ENCODE peak calls at places on chromosomes 16 and 17, in four cellular contexts. One of them, this sample, is unnamed.

GRCh38 chr16:58435779-58436178 is 43.5 kb downstream of the GINS3 start:
- DNase-seq in T1000: no peak
- DNase-seq in left ventricle myocardium inferior: no peak
- DNase-seq in cardiac fibroblast: no peak
- DNase-seq in this sample: no peak

GRCh38 chr16:17205279-17206139 is 265.3 kb downstream of the XYLT1 start:
- DNase-seq in T1000: no peak
- DNase-seq in left ventricle myocardium inferior: no peak
- DNase-seq in cardiac fibroblast: no peak
- DNase-seq in this sample: no peak

GRCh38 chr17:48241131-48241591 is 133.6 kb downstream of the SNX11 start:
- DNase-seq in T1000: no peak
- DNase-seq in left ventricle myocardium inferior: peak
- DNase-seq in cardiac fibroblast: peak
- DNase-seq in this sample: no peak

GRCh38 chr16:49354101-49354500 is 19.5 kb upstream of the C16orf78 start:
- DNase-seq in T1000: no peak
- DNase-seq in left ventricle myocardium inferior: no peak
- DNase-seq in cardiac fibroblast: no peak
- DNase-seq in this sample: no peak

GRCh38 chr16:67391424-67392300 is 1.6 kb downstream of the TPPP3 start:
- DNase-seq in T1000: no peak
- DNase-seq in left ventricle myocardium inferior: no peak
- DNase-seq in cardiac fibroblast: no peak
- DNase-seq in this sample: no peak

GRCh38 chr17:521561-522325 is 169.1 kb upstream of the RPH3AL start:
- DNase-seq in T1000: no peak
- DNase-seq in left ventricle myocardium inferior: no peak
- DNase-seq in cardiac fibroblast: no peak
- DNase-seq in this sample: no peak

GRCh38 chr17:46975287-46975686 is 3.8 kb downstream of the RPRML start:
- DNase-seq in T1000: no peak
- DNase-seq in left ventricle myocardium inferior: no peak
- DNase-seq in cardiac fibroblast: no peak
- DNase-seq in this sample: no peak

GRCh38 chr17:75075597-75076253 is 12.0 kb upstream of the SLC16A5 start:
- DNase-seq in T1000: no peak
- DNase-seq in left ventricle myocardium inferior: no peak
- DNase-seq in cardiac fibroblast: no peak
- DNase-seq in this sample: no peak

GRCh38 chr17:44190496-44190895 is 3.7 kb downstream of the TMUB2 start:
- DNase-seq in T1000: no peak
- DNase-seq in left ventricle myocardium inferior: no peak
- DNase-seq in cardiac fibroblast: no peak
- DNase-seq in this sample: no peak

GRCh38 chr17:51741447-51741846 is 417.1 kb downstream of the CA10 start:
- DNase-seq in T1000: no peak
- DNase-seq in left ventricle myocardium inferior: no peak
- DNase-seq in cardiac fibroblast: no peak
- DNase-seq in this sample: no peak

GRCh38 chr17:57086069-57086930 is 1.3 kb downstream of the AKAP1 start:
- DNase-seq in T1000: peak
- DNase-seq in left ventricle myocardium inferior: no peak
- DNase-seq in cardiac fibroblast: no peak
- DNase-seq in this sample: peak

GRCh38 chr17:2571523-2572303 is 21.7 kb upstream of the PAFAH1B1 start:
- DNase-seq in T1000: no peak
- DNase-seq in left ventricle myocardium inferior: no peak
- DNase-seq in cardiac fibroblast: no peak
- DNase-seq in this sample: no peak

GRCh38 chr17:38982858-38983746 is 15.9 kb upstream of the FBXO47 start:
- DNase-seq in T1000: peak
- DNase-seq in left ventricle myocardium inferior: no peak
- DNase-seq in cardiac fibroblast: peak
- DNase-seq in this sample: peak

GRCh38 chr16:8798174-8798527 is 512 bp downstream of the PMM2 start:
- DNase-seq in T1000: no peak
- DNase-seq in left ventricle myocardium inferior: no peak
- DNase-seq in cardiac fibroblast: no peak
- DNase-seq in this sample: no peak

GRCh38 chr17:50301891-50302584 is 27.8 kb downstream of the TMEM92 start:
- DNase-seq in T1000: no peak
- DNase-seq in left ventricle myocardium inferior: no peak
- DNase-seq in cardiac fibroblast: no peak
- DNase-seq in this sample: no peak

GRCh38 chr16:71540-72341 is 690 bp downstream of the RHBDF1 start:
- DNase-seq in T1000: peak
- DNase-seq in left ventricle myocardium inferior: peak
- DNase-seq in cardiac fibroblast: peak
- DNase-seq in this sample: peak

GRCh38 chr17:75720656-75721462 is at the start of gene ITGB4:
- DNase-seq in T1000: no peak
- DNase-seq in left ventricle myocardium inferior: peak
- DNase-seq in cardiac fibroblast: no peak
- DNase-seq in this sample: peak

GRCh38 chr17:76151896-76152454 is 10.9 kb upstream of the FOXJ1 start:
- DNase-seq in T1000: no peak
- DNase-seq in left ventricle myocardium inferior: no peak
- DNase-seq in cardiac fibroblast: no peak
- DNase-seq in this sample: no peak

GRCh38 chr16:85783441-85783840 is 15.9 kb downstream of the EMC8 start:
- DNase-seq in T1000: no peak
- DNase-seq in left ventricle myocardium inferior: no peak
- DNase-seq in cardiac fibroblast: no peak
- DNase-seq in this sample: no peak

GRCh38 chr17:81119223-81120148 is 45.8 kb upstream of the PVALEF start:
- DNase-seq in T1000: peak
- DNase-seq in left ventricle myocardium inferior: peak
- DNase-seq in cardiac fibroblast: peak
- DNase-seq in this sample: peak

GRCh38 chr16:72467157-72467759 is 295.3 kb upstream of the PMFBP1 start:
- DNase-seq in T1000: no peak
- DNase-seq in left ventricle myocardium inferior: no peak
- DNase-seq in cardiac fibroblast: peak
- DNase-seq in this sample: peak

GRCh38 chr17:51830886-51831285 is 327.6 kb downstream of the CA10 start:
- DNase-seq in T1000: no peak
- DNase-seq in left ventricle myocardium inferior: no peak
- DNase-seq in cardiac fibroblast: no peak
- DNase-seq in this sample: no peak

GRCh38 chr16:12096828-12097522 is 120.4 kb downstream of the SNX29 start:
- DNase-seq in T1000: no peak
- DNase-seq in left ventricle myocardium inferior: no peak
- DNase-seq in cardiac fibroblast: no peak
- DNase-seq in this sample: no peak

GRCh38 chr17:3974138-3974687 is 10.0 kb upstream of the ATP2A3 start:
- DNase-seq in T1000: no peak
- DNase-seq in left ventricle myocardium inferior: no peak
- DNase-seq in cardiac fibroblast: no peak
- DNase-seq in this sample: no peak

GRCh38 chr16:72740346-72740745 is 307.6 kb downstream of the ZFHX3 start:
- DNase-seq in T1000: no peak
- DNase-seq in left ventricle myocardium inferior: no peak
- DNase-seq in cardiac fibroblast: no peak
- DNase-seq in this sample: no peak

GRCh38 chr16:31508706-31509523 is 724 bp upstream of the RUSF1 start:
- DNase-seq in T1000: no peak
- DNase-seq in left ventricle myocardium inferior: no peak
- DNase-seq in cardiac fibroblast: peak
- DNase-seq in this sample: no peak

GRCh38 chr16:5763176-5763575 is 665.6 kb upstream of the EEF2KMT start:
- DNase-seq in T1000: no peak
- DNase-seq in left ventricle myocardium inferior: no peak
- DNase-seq in cardiac fibroblast: no peak
- DNase-seq in this sample: no peak

GRCh38 chr16:85941863-85942644 is 43.1 kb downstream of the IRF8 start:
- DNase-seq in T1000: no peak
- DNase-seq in left ventricle myocardium inferior: no peak
- DNase-seq in cardiac fibroblast: no peak
- DNase-seq in this sample: no peak

GRCh38 chr17:49691677-49692191 is 13.8 kb upstream of the SPOP start:
- DNase-seq in T1000: no peak
- DNase-seq in left ventricle myocardium inferior: no peak
- DNase-seq in cardiac fibroblast: peak
- DNase-seq in this sample: no peak

GRCh38 chr17:19987897-19988296 is 10.3 kb upstream of the AKAP10 start:
- DNase-seq in T1000: no peak
- DNase-seq in left ventricle myocardium inferior: no peak
- DNase-seq in cardiac fibroblast: no peak
- DNase-seq in this sample: no peak

This sample was measured in HEK293T.